ENCODE peak calls at places on chromosomes 16 and 17, in nine cellular contexts. R is A549, S is ovary, K is GM23338, I is gastrocnemius medialis, G is right cardiac atrium, Q is cardiac muscle cell, H is thoracic aorta, T is stomach. X is an unnamed sample. For H3K4me1, the result is how much of the 10 kb centered on the place peaks cover.

GRCh38 chr17:4786516-4786915 is 352 bp upstream of the VMO1 start:
- DNase-seq in G (no peak), K (no peak), Q (peak), H (no peak), I (no peak), R (no peak), T (no peak), S (no peak), X (no peak)

GRCh38 chr17:82055965-82056728 is 4.4 kb downstream of the GPS1 start:
- DNase-seq in R (no peak), I (no peak), T (no peak), K (no peak), H (no peak), Q (no peak), S (no peak), G (no peak), X (no peak)

GRCh38 chr16:21638573-21638975 is 13.8 kb downstream of the IGSF6 start:
- DNase-seq in S (no peak), I (no peak), G (no peak), R (no peak), K (no peak), T (no peak), H (no peak), Q (peak), X (no peak)

GRCh38 chr17:51846561-51846960 is 312.0 kb downstream of the CA10 start:
- DNase-seq in T (no peak), G (no peak), S (no peak), K (no peak), R (no peak), H (no peak), I (no peak), Q (no peak), X (no peak)

GRCh38 chr17:48760411-48760810 is 31.9 kb upstream of the HOXB13 start:
- DNase-seq in T (no peak), K (no peak), H (no peak), I (no peak), G (no peak), R (no peak), Q (no peak), S (no peak), X (peak)

GRCh38 chr16:84065536-84066132 is 23.0 kb upstream of the SLC38A8 start:
- DNase-seq in T (peak), G (no peak), Q (peak), K (peak), S (no peak), H (no peak), I (no peak), R (peak), X (no peak)

GRCh38 chr17:79743614-79744013 is 12.9 kb downstream of the ENPP7 start:
- DNase-seq in S (no peak), G (no peak), R (no peak), H (no peak), Q (no peak), K (no peak), I (no peak), T (no peak), X (no peak)

GRCh38 chr17:80025796-80026195 is 9.9 kb downstream of the TBC1D16 start:
- DNase-seq in K (no peak), R (no peak), I (no peak), G (no peak), H (no peak), S (no peak), T (no peak), Q (no peak), X (no peak)

GRCh38 chr16:48014349-48015135 is 141.3 kb downstream of the ABCC12 start:
- DNase-seq in T (no peak), K (peak), Q (no peak), H (no peak), R (peak), S (no peak), I (no peak), G (no peak), X (no peak)

GRCh38 chr17:75811174-75811573 is 26.6 kb downstream of the UNK start:
- DNase-seq in R (no peak), S (no peak), G (no peak), Q (no peak), K (no peak), H (no peak), T (no peak), I (no peak), X (no peak)

GRCh38 chr16:63789603-63790002 is 1332.3 kb downstream of the CDH11 start:
- DNase-seq in S (no peak), R (no peak), G (no peak), Q (peak), K (peak), I (no peak), T (no peak), H (no peak), X (no peak)

GRCh38 chr16:88400186-88400585 is 17.4 kb downstream of the ZNF469 start:
- DNase-seq in S (no peak), T (no peak), K (no peak), R (no peak), I (no peak), G (no peak), Q (no peak), H (no peak), X (no peak)

GRCh38 chr16:11259655-11260595 is 3.9 kb upstream of the SOCS1 start:
- DNase-seq in I (no peak), K (no peak), H (no peak), T (no peak), R (no peak), G (no peak), Q (no peak), S (no peak), X (no peak)

GRCh38 chr16:47142469-47143328 is 1.0 kb downstream of the NETO2 start:
- DNase-seq in R (peak), I (no peak), T (peak), Q (peak), S (peak), K (peak), H (no peak), G (no peak), X (no peak)

GRCh38 chr16:87945351-87946042 is 5.7 kb upstream of the BANP start:
- DNase-seq in S (peak), H (no peak), Q (peak), G (peak), I (no peak), K (peak), R (no peak), T (peak), X (peak)

GRCh38 chr17:57412520-57413096 is 156.3 kb downstream of the MSI2 start:
- DNase-seq in G (no peak), I (no peak), S (no peak), R (no peak), Q (no peak), T (no peak), H (no peak), K (no peak), X (no peak)

GRCh38 chr17:20156196-20157077 is 147.3 kb downstream of the SPECC1 start:
- DNase-seq in S (peak), K (peak), G (peak), T (peak), I (no peak), Q (peak), H (no peak), R (peak), X (no peak)

GRCh38 chr17:35149941-35150340 is 2.3 kb downstream of the UNC45B start:
- DNase-seq in K (no peak), Q (no peak), R (no peak), H (no peak), S (no peak), T (no peak), I (no peak), G (no peak), X (no peak)

GRCh38 chr17:48546924-48547838 is 2.3 kb upstream of the HOXB2 start:
- DNase-seq in G (no peak), R (no peak), H (no peak), T (no peak), I (no peak), K (no peak), S (no peak), Q (peak), X (peak)

GRCh38 chr16:3182608-3183444 is 5.2 kb upstream of the OR1F1 start:
- DNase-seq in K (peak), H (no peak), I (no peak), Q (peak), S (no peak), G (no peak), R (peak), T (peak), X (no peak)

GRCh38 chr16:66270333-66270927 is 96.1 kb upstream of the CDH5 start:
- DNase-seq in T (peak), K (peak), G (peak), I (no peak), S (peak), Q (peak), H (no peak), R (peak), X (peak)

GRCh38 chr16:66267287-66268137 is 99.0 kb upstream of the CDH5 start:
- DNase-seq in G (no peak), I (no peak), T (no peak), R (no peak), S (no peak), H (no peak), Q (no peak), K (no peak), X (peak)

GRCh38 chr16:66272461-66272860 is 94.0 kb upstream of the CDH5 start:
- DNase-seq in T (no peak), S (no peak), G (no peak), I (no peak), Q (no peak), R (no peak), K (no peak), H (no peak), X (no peak)

GRCh38 chr16:66271074-66272060 is 95.1 kb upstream of the CDH5 start:
- DNase-seq in H (no peak), K (no peak), T (no peak), I (no peak), Q (no peak), S (no peak), R (no peak), G (no peak), X (no peak)

GRCh38 chr16:66269631-66270332 is 96.7 kb upstream of the CDH5 start:
- DNase-seq in T (no peak), H (no peak), K (peak), I (no peak), S (peak), R (no peak), G (no peak), Q (peak), X (peak)
- H3K4me1 ChIP-seq in T (under half), H (under half), K (under half), I (under half), S (under half), R (under half), G (under half), Q (under half), X (under half)

GRCh38 chr17:77677210-77677609 is 281.3 kb upstream of the TNRC6C start:
- DNase-seq in K (no peak), R (no peak), T (no peak), Q (no peak), I (peak), S (no peak), G (no peak), H (no peak), X (no peak)
- H3K27ac ChIP-seq in K (no peak), R (no peak), T (no peak), Q (no peak), I (no peak), S (no peak), G (no peak), H (no peak), X (no peak)

GRCh38 chr17:37530420-37530819 is 40.7 kb downstream of the DUSP14 start:
- DNase-seq in S (no peak), G (no peak), R (no peak), K (no peak), I (no peak), T (no peak), H (no peak), Q (no peak), X (no peak)
- H3K4me1 ChIP-seq in S (under half), G (under half), R (under half), K (under half), I (under half), T (under half), H (under half), Q (under half), X (under half)

DNA sequence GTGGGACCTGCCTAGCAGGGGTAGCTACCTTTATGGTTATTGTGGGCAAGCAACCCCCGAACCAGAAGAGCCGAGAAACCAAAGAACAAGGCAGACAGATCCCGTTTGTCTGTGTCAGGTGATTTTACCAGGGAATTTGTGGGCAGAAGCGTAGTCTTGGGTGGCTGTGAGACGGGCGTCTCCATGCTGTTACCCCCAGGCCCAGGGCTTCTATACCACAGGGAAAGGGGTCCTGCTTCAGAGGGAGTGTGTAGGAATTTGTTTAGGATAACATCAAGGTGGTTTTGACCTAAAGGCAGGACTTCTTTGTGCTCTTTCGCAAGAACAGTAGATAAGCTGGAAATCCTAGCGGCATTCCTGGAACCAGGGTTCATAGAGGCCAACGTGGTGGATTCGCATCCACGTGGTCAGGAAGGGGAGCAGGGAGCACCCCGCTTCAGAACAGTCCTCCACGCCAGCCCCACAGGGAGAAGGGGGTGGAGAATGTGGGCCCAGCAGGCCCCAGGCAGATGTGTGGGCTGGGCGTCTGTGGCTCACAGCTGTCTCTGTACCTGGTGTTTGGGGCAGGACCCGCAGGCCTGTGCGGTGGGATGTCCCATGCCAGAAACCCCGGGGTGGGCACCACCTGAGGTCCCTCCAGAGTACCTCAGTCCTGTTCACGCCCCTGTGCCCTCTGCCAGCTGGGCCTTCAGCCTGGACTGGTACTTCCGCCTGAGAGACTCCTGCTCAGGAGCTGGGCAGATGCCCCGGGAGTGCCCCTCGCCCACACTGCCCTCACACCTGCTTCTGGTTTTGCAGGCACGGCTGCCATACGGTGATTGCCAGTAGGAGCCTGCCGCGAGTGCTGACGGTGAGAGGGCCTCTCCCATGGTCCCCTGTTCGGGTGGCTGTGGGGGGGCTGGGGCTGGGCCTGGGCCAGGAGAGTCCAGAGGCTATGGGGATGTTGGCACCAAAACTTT is 4.1 kb downstream of the DECR2 start:
- DNase-seq in Q (no peak), T (no peak), R (no peak), G (no peak), K (no peak), I (no peak), H (no peak), S (no peak), X (no peak)
- H3K27ac ChIP-seq in Q (peak), T (no peak), R (no peak), G (no peak), K (peak), I (no peak), H (no peak), S (no peak), X (no peak)

GRCh38 chr16:85309656-85310587 is 197.7 kb upstream of the CIBAR2 start:
- DNase-seq in H (no peak), K (peak), I (peak), R (no peak), T (no peak), G (no peak), Q (no peak), S (no peak), X (peak)
- H3K4me1 ChIP-seq in H (under half), K (under half), I (half or more), R (under half), T (half or more), G (under half), Q (half or more), S (under half), X (under half)

X was measured in sigmoid colon.